ENCODE peak calls at places on chromosome 15, in five cellular contexts. B, D, G, O and F are unnamed samples.
A peak's percentile ranks its signal among the peaks of the same experiment; 100 is the strongest.

GRCh38 chr15:85828869-85829268 is 34.1 kb upstream of the KLHL25 start:
- DNase-seq in B (no peak), D (no peak), G (no peak), O (no peak), F (no peak)

GRCh38 chr15:49847937-49848823 is 227.3 kb downstream of the DTWD1 start:
- DNase-seq in B (peak; percentile 99), D (no peak), G (no peak), O (no peak), F (no peak)

GRCh38 chr15:67003586-67003985 is 61.8 kb upstream of the SMAD3 start:
- DNase-seq in B (peak; percentile 37), D (no peak), G (no peak), O (no peak), F (no peak)

GRCh38 chr15:42053010-42053409 is 32.2 kb upstream of the PLA2G4E start:
- DNase-seq in B (no peak), D (no peak), G (no peak), O (no peak), F (no peak)

GRCh38 chr15:73955326-73955725 is 29.1 kb downstream of the LOXL1 start:
- DNase-seq in B (no peak), D (no peak), G (no peak), O (no peak), F (no peak)

GRCh38 chr15:24961967-24962366 is 7.2 kb downstream of the SNRPN start:
- DNase-seq in B (no peak), D (no peak), G (no peak), O (no peak), F (no peak)

GRCh38 chr15:96887730-96888129 is 557.2 kb downstream of the NR2F2 start:
- DNase-seq in B (no peak), D (no peak), G (no peak), O (peak; percentile 28), F (no peak)

GRCh38 chr15:55389276-55389631 is 18.9 kb downstream of the CCPG1 start:
- DNase-seq in B (peak; percentile 6), D (no peak), G (no peak), O (peak; percentile 29), F (no peak)

GRCh38 chr15:77749236-77749997 is 116.7 kb upstream of the LINGO1 start:
- DNase-seq in B (no peak), D (no peak), G (no peak), O (no peak), F (no peak)

GRCh38 chr15:79896634-79897379 is at the start of gene MTHFS:
- DNase-seq in B (peak; percentile 72), D (peak; percentile 81), G (peak; percentile 62), O (peak; percentile 92), F (peak; percentile 69)

GRCh38 chr15:66614456-66615174 is 48.8 kb upstream of the LCTL start:
- DNase-seq in B (no peak), D (no peak), G (no peak), O (no peak), F (no peak)

GRCh38 chr15:31489801-31490646 is 163.4 kb downstream of the KLF13 start:
- DNase-seq in B (peak; percentile 63), D (peak; percentile 58), G (no peak), O (peak; percentile 71), F (peak; percentile 41)

GRCh38 chr15:99307735-99308134 is 56.5 kb downstream of the LRRC28 start:
- DNase-seq in B (no peak), D (no peak), G (no peak), O (no peak), F (no peak)

GRCh38 chr15:95626501-95627361 is 703.8 kb upstream of the NR2F2 start:
- DNase-seq in B (no peak), D (no peak), G (no peak), O (no peak), F (peak; percentile 19)

GRCh38 chr15:58551764-58552504 is 120.1 kb downstream of the LIPC start:
- DNase-seq in B (peak; percentile 96), D (no peak), G (no peak), O (no peak), F (no peak)

GRCh38 chr15:76071816-76072215 is 12.0 kb downstream of the TMEM266 start:
- DNase-seq in B (no peak), D (no peak), G (no peak), O (no peak), F (no peak)